ENCODE peak calls at places on chromosomes 1 and 21, in seven cellular contexts. X is uterus, Z is BJ, W is endodermal cell, H is MM.1S, N is Peyer's patch, E is GM12878. G is an unnamed sample.

GRCh38 chr1:91383461-91383860 is 21.2 kb downstream of the HFM1 start:
- DNase-seq in X (no peak), Z (no peak), W (no peak), H (no peak), N (no peak), E (no peak), G (no peak)

GRCh38 chr1:211258756-211259595 is at the start of gene RCOR3:
- DNase-seq in X (peak), Z (no peak), W (peak), H (peak), N (peak), E (peak), G (no peak)

GRCh38 chr1:110463695-110464094 is 12.7 kb downstream of the PROK1 start:
- DNase-seq in X (no peak), Z (no peak), W (no peak), H (no peak), N (no peak), E (no peak), G (no peak)

GRCh38 chr21:46033410-46034404 is 52.1 kb downstream of the COL6A1 start:
- DNase-seq in X (no peak), Z (no peak), W (no peak), H (no peak), N (no peak), E (no peak), G (no peak)

GRCh38 chr1:241419986-241420385 is 63.0 kb upstream of the RGS7 start:
- DNase-seq in X (no peak), Z (no peak), W (no peak), H (no peak), N (no peak), E (no peak), G (no peak)

GRCh38 chr1:40815420-40815819 is 31.8 kb downstream of the KCNQ4 start:
- DNase-seq in X (no peak), Z (no peak), W (no peak), H (no peak), N (no peak), E (no peak), G (no peak)

GRCh38 chr1:41954533-41954944 is 35.8 kb upstream of the HIVEP3 start:
- DNase-seq in X (no peak), Z (no peak), W (peak), H (no peak), N (no peak), E (no peak), G (no peak)

GRCh38 chr21:28633803-28634572 is 358.7 kb downstream of the LTN1 start:
- DNase-seq in X (no peak), Z (no peak), W (no peak), H (no peak), N (no peak), E (no peak), G (peak)

GRCh38 chr1:25523512-25523911 is 19.9 kb upstream of the LDLRAP1 start:
- DNase-seq in X (no peak), Z (no peak), W (peak), H (no peak), N (no peak), E (no peak), G (no peak)

GRCh38 chr1:174815036-174815435 is 184.7 kb upstream of the CACYBP start:
- DNase-seq in X (no peak), Z (no peak), W (no peak), H (peak), N (no peak), E (peak), G (no peak)

GRCh38 chr1:234324668-234325225 is 48.5 kb upstream of the COA6 start:
- DNase-seq in X (no peak), Z (no peak), W (no peak), H (no peak), N (no peak), E (no peak), G (no peak)

GRCh38 chr1:109105881-109106280 is 8.0 kb upstream of the ELAPOR1 start:
- DNase-seq in X (no peak), Z (no peak), W (no peak), H (no peak), N (no peak), E (no peak), G (no peak)

GRCh38 chr1:240602189-240602588 is 9.8 kb downstream of the GREM2 start:
- DNase-seq in X (no peak), Z (no peak), W (no peak), H (no peak), N (no peak), E (no peak), G (no peak)

GRCh38 chr1:30452170-30452569 is 271.2 kb downstream of the MATN1 start:
- DNase-seq in X (no peak), Z (no peak), W (no peak), H (no peak), N (no peak), E (no peak), G (no peak)

GRCh38 chr1:66606359-66607142 is 72.6 kb downstream of the SGIP1 start:
- DNase-seq in X (no peak), Z (peak), W (no peak), H (no peak), N (no peak), E (no peak), G (no peak)

GRCh38 chr1:42335809-42336518 is 929 bp upstream of the FOXJ3 start:
- DNase-seq in X (no peak), Z (no peak), W (no peak), H (no peak), N (no peak), E (no peak), G (no peak)

GRCh38 chr1:241447056-241447649 is 72.4 kb downstream of the FH start:
- DNase-seq in X (no peak), Z (no peak), W (no peak), H (no peak), N (no peak), E (no peak), G (no peak)

GRCh38 chr21:35108887-35109286 is 59.8 kb upstream of the RUNX1 start:
- DNase-seq in X (no peak), Z (no peak), W (no peak), H (no peak), N (no peak), E (no peak), G (no peak)

GRCh38 chr1:229420765-229421164 is 13.1 kb downstream of the ACTA1 start:
- DNase-seq in X (no peak), Z (no peak), W (peak), H (no peak), N (no peak), E (no peak), G (no peak)

GRCh38 chr1:218345673-218346390 is 696 bp downstream of the TGFB2 start:
- DNase-seq in X (peak), Z (no peak), W (peak), H (peak), N (no peak), E (no peak), G (no peak)

GRCh38 chr1:218347316-218347712 is 2.2 kb downstream of the TGFB2 start:
- DNase-seq in X (peak), Z (no peak), W (peak), H (no peak), N (no peak), E (no peak), G (no peak)

GRCh38 chr1:218347713-218348627 is 2.8 kb downstream of the TGFB2 start:
- DNase-seq in X (no peak), Z (no peak), W (no peak), H (no peak), N (no peak), E (no peak), G (no peak)

GRCh38 chr1:218346391-218347204 is 1.5 kb downstream of the TGFB2 start:
- DNase-seq in X (peak), Z (no peak), W (peak), H (no peak), N (peak), E (no peak), G (no peak)

DNA sequence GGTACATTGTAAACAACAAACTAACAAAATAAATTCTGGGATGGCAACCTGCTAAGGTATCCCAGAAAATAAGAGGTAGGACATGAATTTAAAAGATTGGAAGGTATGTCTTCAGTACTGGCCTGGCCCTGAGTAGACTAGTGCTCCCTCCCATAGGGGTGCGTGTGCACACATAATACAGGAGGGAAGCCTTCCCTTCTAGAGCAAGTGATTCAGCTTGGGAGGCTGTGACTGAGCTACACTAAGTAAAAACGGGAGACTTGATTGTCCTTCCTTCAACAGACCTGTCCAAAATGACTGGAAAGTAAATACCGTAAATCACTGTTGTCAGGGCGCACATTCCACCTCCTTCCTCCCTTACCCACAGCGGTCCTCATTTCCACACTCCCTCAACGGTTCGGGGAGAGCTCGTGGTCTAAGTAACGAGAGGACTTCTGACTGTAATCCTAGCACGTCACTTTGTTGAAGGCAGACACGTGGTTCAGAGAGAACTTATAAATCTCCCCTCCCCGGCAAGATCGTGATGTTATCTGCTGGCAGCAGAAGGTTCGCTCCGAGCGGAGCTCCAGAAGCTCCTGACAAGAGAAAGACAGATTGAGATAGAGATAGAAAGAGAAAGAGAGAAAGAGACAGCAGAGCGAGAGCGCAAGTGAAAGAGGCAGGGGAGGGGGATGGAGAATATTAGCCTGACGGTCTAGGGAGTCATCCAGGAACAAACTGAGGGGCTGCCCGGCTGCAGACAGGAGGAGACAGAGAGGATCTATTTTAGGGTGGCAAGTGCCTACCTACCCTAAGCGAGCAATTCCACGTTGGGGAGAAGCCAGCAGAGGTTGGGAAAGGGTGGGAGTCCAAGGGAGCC is at the start of gene TGFB2:
- DNase-seq in X (peak), Z (peak), W (no peak), H (peak), N (peak), E (no peak), G (no peak)
- TF ChIP-seq CTCF in X (no peak), Z (peak), W (peak), H (no peak), N (no peak), E (no peak), G (peak)

GRCh38 chr1:39639333-39640130 is at the start of gene HEYL:
- DNase-seq in X (peak), Z (no peak), W (peak), H (peak), N (peak), E (no peak), G (no peak)
- H3K4me3 ChIP-seq in X (peak), Z (peak), W (peak), H (peak), N (peak), E (peak), G (peak)

GRCh38 chr1:223486366-223486765 is 93.2 kb downstream of the CCDC185 start:
- DNase-seq in X (no peak), Z (no peak), W (no peak), H (no peak), N (no peak), E (no peak), G (no peak)
- TF ChIP-seq CTCF in X (no peak), Z (no peak), W (peak), H (no peak), N (no peak), E (peak), G (no peak)

GRCh38 chr1:175887981-175888428 is 144.6 kb upstream of the TNR start:
- DNase-seq in X (peak), Z (no peak), W (peak), H (no peak), N (no peak), E (no peak), G (no peak)
- H3K4me3 ChIP-seq in X (no peak), Z (no peak), W (no peak), H (no peak), N (no peak), E (no peak), G (no peak)

DNA sequence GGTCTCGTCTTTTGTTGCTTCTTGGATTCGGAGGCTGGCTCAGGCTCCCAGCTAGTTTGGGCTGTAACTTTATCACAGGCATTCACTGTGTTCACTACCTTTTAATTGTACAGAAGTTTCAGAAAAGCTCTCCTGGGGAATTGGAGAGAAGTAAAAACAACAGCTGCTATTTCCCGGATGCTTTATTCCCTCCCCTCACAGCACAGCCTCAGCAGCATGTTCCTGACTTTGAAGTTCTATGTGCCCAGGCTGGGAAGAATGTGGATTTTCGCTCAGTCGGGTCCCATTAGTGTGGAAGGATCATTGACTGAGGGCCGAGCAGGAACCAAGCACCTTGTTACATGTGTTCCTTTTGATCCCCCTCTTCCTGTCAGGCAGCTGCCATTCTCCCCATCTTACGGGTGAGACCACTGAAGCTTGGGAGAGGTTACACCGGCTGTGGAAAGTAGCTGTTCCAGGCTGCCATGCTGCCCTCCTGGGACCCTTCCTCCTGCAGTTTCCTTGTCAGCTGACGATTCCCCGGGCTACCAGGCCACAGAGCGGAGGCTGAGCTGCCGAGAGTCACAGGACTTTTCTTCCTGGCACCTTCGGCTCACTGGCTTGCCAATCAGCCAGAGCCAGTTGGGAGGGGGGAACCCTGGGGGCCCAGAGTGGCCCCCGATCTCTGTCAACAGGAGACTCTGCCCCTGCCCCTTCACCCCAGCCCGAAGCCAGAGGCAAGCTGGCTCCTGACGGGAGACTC is 223.2 kb upstream of the TMEM51 start:
- DNase-seq in X (no peak), Z (no peak), W (no peak), H (no peak), N (no peak), E (no peak), G (no peak)
- TF ChIP-seq CTCF in X (no peak), Z (no peak), W (no peak), H (no peak), N (no peak), E (no peak), G (no peak)

DNA sequence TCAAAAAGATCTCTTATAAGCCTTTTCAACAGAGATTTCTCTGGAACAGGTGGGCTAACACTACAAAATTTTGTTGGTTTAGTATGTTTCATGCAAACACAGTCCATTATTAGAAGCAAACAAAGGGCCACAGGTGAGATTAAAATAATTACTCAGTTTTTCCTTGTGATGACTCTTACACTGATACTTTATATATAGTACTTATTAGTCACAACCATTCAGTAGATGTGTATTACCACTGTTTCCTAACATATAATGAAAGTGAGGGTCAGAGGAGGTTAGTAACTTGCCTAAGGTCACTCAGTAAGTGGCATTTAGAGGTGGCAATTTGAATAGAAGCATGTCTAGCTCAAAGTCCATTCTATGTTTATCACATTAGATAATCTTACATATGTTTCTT is 44.2 kb downstream of the CYYR1 start:
- DNase-seq in X (no peak), Z (no peak), W (no peak), H (no peak), N (no peak), E (no peak), G (no peak)
- H3K4me3 ChIP-seq in X (no peak), Z (no peak), W (no peak), H (no peak), N (no peak), E (no peak), G (no peak)

GRCh38 chr1:9842781-9843575 is 19.2 kb upstream of the CLSTN1 start:
- DNase-seq in X (no peak), Z (no peak), W (peak), H (no peak), N (no peak), E (no peak), G (no peak)
- TF ChIP-seq CTCF in X (no peak), Z (no peak), W (no peak), H (no peak), N (no peak), E (no peak), G (no peak)

GRCh38 chr1:206455681-206456344 is 14.5 kb upstream of the IKBKE start:
- DNase-seq in X (no peak), Z (no peak), W (no peak), H (no peak), N (no peak), E (no peak), G (no peak)

GRCh38 chr1:206455320-206455680 is 15.0 kb upstream of the IKBKE start:
- DNase-seq in X (no peak), Z (no peak), W (no peak), H (no peak), N (no peak), E (no peak), G (no peak)

GRCh38 chr1:206456577-206457375 is 13.5 kb upstream of the IKBKE start:
- DNase-seq in X (no peak), Z (no peak), W (no peak), H (peak), N (no peak), E (no peak), G (no peak)

GRCh38 chr1:206459703-206460102 is 10.6 kb upstream of the IKBKE start:
- DNase-seq in X (no peak), Z (no peak), W (no peak), H (no peak), N (no peak), E (no peak), G (no peak)

DNA sequence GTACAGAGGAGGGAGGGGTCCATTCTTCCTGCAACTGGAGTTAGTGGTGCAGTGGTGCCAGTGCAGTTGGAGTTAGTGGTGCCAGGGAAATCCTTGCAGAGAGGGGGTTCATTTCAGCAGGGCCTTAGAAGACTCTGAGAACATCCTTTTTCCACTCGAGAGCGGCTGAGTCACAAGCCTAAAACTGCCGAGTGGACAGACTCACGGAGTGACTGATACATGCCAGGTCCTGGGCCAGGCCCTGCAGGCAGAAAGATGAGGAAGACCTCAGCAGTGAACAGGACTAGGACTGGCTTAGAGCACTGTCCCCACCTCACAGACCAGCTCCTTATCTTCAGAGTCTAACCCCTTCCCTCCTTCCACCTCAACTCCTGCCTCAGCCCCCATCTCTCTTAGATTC is 12.9 kb upstream of the IKBKE start:
- DNase-seq in X (no peak), Z (no peak), W (no peak), H (no peak), N (no peak), E (no peak), G (no peak)
- H3K4me3 ChIP-seq in X (no peak), Z (no peak), W (no peak), H (no peak), N (no peak), E (no peak), G (no peak)

GRCh38 chr1:33148615-33149014 is 33.2 kb downstream of the TRIM62 start:
- DNase-seq in X (no peak), Z (no peak), W (no peak), H (no peak), N (no peak), E (no peak), G (no peak)

GRCh38 chr1:33147275-33147996 is 34.4 kb downstream of the TRIM62 start:
- DNase-seq in X (no peak), Z (no peak), W (peak), H (no peak), N (no peak), E (no peak), G (no peak)

GRCh38 chr1:33146038-33146437 is 35.8 kb downstream of the TRIM62 start:
- DNase-seq in X (no peak), Z (no peak), W (no peak), H (no peak), N (no peak), E (no peak), G (no peak)

GRCh38 chr1:33149453-33150190 is 32.2 kb downstream of the TRIM62 start:
- DNase-seq in X (no peak), Z (no peak), W (no peak), H (no peak), N (no peak), E (no peak), G (no peak)

DNA sequence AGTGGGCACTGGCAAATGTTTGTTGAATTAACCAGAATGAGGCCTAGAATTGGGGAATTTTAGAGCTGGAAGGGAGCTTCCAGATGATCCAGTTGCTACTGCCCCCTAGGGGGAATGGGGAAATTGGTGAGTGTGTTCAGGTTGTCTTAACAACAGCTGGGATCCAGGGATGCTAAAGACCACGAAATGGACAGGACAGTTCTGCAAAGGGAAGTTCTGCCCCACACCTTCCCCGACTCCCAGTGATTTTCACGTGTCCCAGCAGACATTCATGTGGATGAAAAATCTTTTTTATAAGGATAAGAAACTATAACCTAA is 33.9 kb downstream of the TRIM62 start:
- DNase-seq in X (no peak), Z (no peak), W (peak), H (no peak), N (no peak), E (no peak), G (no peak)
- TF ChIP-seq CTCF in X (no peak), Z (peak), W (peak), H (peak), N (no peak), E (peak), G (peak)

G was measured in AG04449.